ENCODE peak calls at places on chromosomes 2 and 18, in ten cellular contexts. H is coronary artery, L is pancreas, U is lower lobe of right lung, C is HFFc6, Q is nephron progenitor cell, J is GM13977, P is upper lobe of right lung, V is tibial artery, W is spleen. I is an unnamed sample.

GRCh38 chr2:66553370-66553769 is 118.4 kb downstream of the MEIS1 start:
- DNase-seq in W (no peak), P (peak), V (peak), J (no peak), C (no peak), H (no peak), L (peak), Q (no peak), U (peak), I (no peak)

GRCh38 chr2:101162561-101163330 is 11.6 kb upstream of the TBC1D8 start:
- DNase-seq in P (no peak), J (no peak), H (no peak), V (no peak), W (no peak), U (no peak), C (no peak), Q (peak), L (no peak), I (no peak)

GRCh38 chr2:25050128-25050527 is 8.3 kb downstream of the EFR3B start:
- DNase-seq in U (peak), P (no peak), L (no peak), V (no peak), Q (no peak), H (no peak), C (no peak), W (no peak), J (peak), I (no peak)

GRCh38 chr2:159595410-159596046 is 20.8 kb downstream of the BAZ2B start:
- DNase-seq in J (no peak), Q (no peak), H (no peak), L (no peak), U (no peak), P (no peak), W (no peak), C (peak), V (no peak), I (no peak)

GRCh38 chr2:974054-974453 is 23.4 kb downstream of the SNTG2 start:
- DNase-seq in J (no peak), Q (no peak), W (peak), V (no peak), H (no peak), U (no peak), C (no peak), P (no peak), L (no peak), I (no peak)

GRCh38 chr2:203759692-203760365 is 53.4 kb downstream of the CD28 start:
- DNase-seq in U (no peak), H (no peak), V (no peak), J (no peak), W (no peak), L (no peak), P (no peak), Q (no peak), C (peak), I (no peak)

GRCh38 chr2:18701981-18702380 is 112.6 kb upstream of the NT5C1B start:
- DNase-seq in J (no peak), C (peak), W (no peak), L (no peak), H (no peak), U (no peak), Q (no peak), P (no peak), V (no peak), I (no peak)

GRCh38 chr2:15201009-15201408 is 360.1 kb downstream of the NBAS start:
- DNase-seq in H (no peak), U (no peak), C (no peak), P (no peak), Q (no peak), J (no peak), L (no peak), W (no peak), V (no peak), I (no peak)

GRCh38 chr2:188282907-188283306 is 8.8 kb upstream of the GULP1 start:
- DNase-seq in V (no peak), P (no peak), W (no peak), J (no peak), C (no peak), Q (no peak), L (no peak), H (no peak), U (no peak), I (no peak)

GRCh38 chr18:49886891-49887764 is 73.8 kb upstream of the ACAA2 start:
- DNase-seq in L (no peak), W (no peak), J (no peak), H (peak), V (no peak), Q (no peak), U (no peak), C (no peak), P (peak), I (no peak)

GRCh38 chr2:173716458-173717052 is 248.6 kb downstream of the SP3 start:
- DNase-seq in Q (no peak), V (no peak), W (no peak), C (no peak), H (no peak), P (no peak), J (no peak), U (no peak), L (no peak), I (no peak)

GRCh38 chr2:113192459-113193100 is 18.8 kb downstream of the PSD4 start:
- DNase-seq in L (no peak), H (no peak), P (no peak), Q (no peak), W (no peak), C (no peak), U (no peak), J (no peak), V (no peak), I (no peak)

DNA sequence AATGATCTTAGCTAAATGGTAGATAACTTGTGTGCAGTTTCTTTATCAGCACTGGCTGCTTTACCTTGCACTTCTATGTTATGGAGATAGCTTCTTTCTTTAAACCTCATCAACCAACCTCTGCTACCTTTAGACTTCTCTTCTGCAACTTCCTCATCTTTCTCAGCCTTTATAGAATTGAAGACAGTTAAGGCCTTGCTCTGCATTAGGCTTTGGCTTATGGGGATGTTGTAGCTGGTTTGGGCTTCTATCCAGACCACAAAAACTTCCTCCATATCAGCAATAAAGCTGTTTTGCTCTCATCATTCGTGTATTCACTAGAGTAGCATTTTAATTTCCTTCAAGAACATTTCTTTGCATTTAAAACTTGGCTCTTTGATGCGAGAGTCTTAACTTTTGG is 123.7 kb downstream of the PIK3C3 start:
- DNase-seq in P (no peak), U (no peak), C (no peak), Q (no peak), J (no peak), H (no peak), W (no peak), L (no peak), V (no peak), I (no peak)
- TF ChIP-seq CTCF in P (no peak), U (no peak), C (no peak), Q (no peak), J (no peak), H (no peak), W (no peak), L (no peak), V (no peak), I (no peak)

GRCh38 chr2:136935119-136935518 is 169.8 kb downstream of the THSD7B start:
- DNase-seq in H (no peak), P (no peak), W (no peak), J (no peak), U (no peak), L (no peak), V (no peak), Q (no peak), C (no peak), I (no peak)

GRCh38 chr2:136929531-136929930 is 164.2 kb downstream of the THSD7B start:
- DNase-seq in V (no peak), L (no peak), U (no peak), W (no peak), J (no peak), H (no peak), P (no peak), Q (no peak), C (no peak), I (no peak)

GRCh38 chr2:136927156-136927555 is 161.8 kb downstream of the THSD7B start:
- DNase-seq in V (no peak), L (no peak), J (no peak), W (no peak), U (no peak), C (no peak), P (no peak), Q (no peak), H (no peak), I (no peak)

GRCh38 chr2:136932700-136933099 is 167.4 kb downstream of the THSD7B start:
- DNase-seq in H (no peak), V (no peak), J (peak), W (no peak), P (no peak), Q (peak), U (no peak), L (no peak), C (peak), I (no peak)
- TF ChIP-seq CTCF in H (no peak), V (no peak), J (peak), W (no peak), P (peak), Q (peak), U (peak), L (no peak), C (peak), I (peak)

DNA sequence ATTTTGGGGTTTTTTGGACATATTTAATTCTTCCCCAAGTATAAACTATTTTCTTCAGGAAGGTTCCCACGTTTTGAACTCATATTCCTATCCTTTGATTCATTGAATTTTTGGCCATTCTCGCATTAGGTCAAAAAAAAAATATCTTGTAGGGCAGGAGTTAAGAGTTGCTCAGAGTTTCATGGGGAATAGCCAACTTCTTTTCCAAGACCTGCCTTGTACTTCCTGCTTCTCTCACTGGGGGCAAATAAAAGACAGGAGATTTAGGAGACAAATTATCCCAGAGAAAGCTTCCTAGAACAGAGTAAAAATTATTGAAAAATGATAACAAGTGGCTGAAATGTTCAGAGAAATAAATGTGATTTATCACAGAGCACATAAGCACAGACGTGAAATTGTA is 55.2 kb upstream of the BCL11A start:
- DNase-seq in Q (no peak), L (no peak), H (no peak), P (no peak), J (no peak), C (peak), U (no peak), V (no peak), W (no peak), I (no peak)
- TF ChIP-seq CTCF in Q (no peak), L (no peak), H (no peak), P (no peak), J (no peak), C (no peak), U (no peak), V (no peak), W (no peak), I (no peak)

DNA sequence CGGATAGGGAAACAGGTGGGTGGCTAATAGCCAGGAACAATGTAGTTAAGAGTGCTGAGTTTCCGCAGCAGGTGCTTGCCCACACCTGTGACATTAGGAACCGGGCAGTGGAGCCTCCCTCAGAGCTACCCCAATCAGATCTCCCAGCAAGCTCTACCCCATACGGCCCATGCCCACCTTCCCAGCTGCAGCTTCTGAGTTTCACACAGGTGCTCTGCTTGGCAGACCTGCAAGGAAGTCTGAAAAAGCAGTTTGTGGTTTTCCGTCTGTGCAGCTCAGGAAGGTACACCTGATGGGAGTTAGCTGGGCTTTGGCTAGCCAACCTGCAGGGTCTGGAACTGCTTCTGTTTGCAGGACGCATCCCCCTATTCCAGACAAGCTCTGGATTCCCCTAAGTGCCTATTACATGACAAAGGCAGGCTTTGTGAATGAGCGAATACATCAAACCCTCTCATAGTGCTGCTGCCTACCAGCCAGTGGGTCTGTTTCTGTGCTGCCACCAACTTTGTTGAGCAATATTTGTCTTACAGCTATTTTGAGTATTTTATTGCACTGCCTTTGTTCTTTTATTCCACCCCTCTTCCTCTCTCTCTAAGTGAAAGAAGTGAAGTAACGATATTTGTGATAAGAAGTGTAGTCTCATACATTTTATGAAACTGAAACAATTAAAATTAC is 24.7 kb upstream of the CEP68 start:
- DNase-seq in W (peak), L (peak), C (no peak), U (no peak), P (no peak), Q (no peak), V (no peak), H (no peak), J (no peak), I (no peak)
- TF ChIP-seq CTCF in W (no peak), L (no peak), C (no peak), U (no peak), P (no peak), Q (no peak), V (no peak), H (no peak), J (no peak), I (no peak)

GRCh38 chr2:86522711-86523110 is 40.5 kb downstream of the CHMP3 start:
- DNase-seq in C (no peak), W (no peak), L (no peak), P (no peak), U (no peak), J (no peak), Q (no peak), V (no peak), H (no peak), I (no peak)

GRCh38 chr2:86518498-86518897 is 44.7 kb downstream of the CHMP3 start:
- DNase-seq in L (no peak), U (no peak), V (no peak), H (no peak), W (no peak), P (no peak), J (no peak), Q (no peak), C (peak), I (no peak)

GRCh38 chr2:86521922-86522321 is 41.3 kb downstream of the CHMP3 start:
- DNase-seq in W (no peak), P (no peak), U (no peak), H (no peak), C (no peak), V (no peak), L (no peak), J (no peak), Q (no peak), I (no peak)

GRCh38 chr2:86519349-86519748 is 43.9 kb downstream of the CHMP3 start:
- DNase-seq in J (no peak), W (no peak), H (no peak), P (no peak), U (no peak), C (no peak), L (no peak), Q (no peak), V (no peak), I (no peak)

DNA sequence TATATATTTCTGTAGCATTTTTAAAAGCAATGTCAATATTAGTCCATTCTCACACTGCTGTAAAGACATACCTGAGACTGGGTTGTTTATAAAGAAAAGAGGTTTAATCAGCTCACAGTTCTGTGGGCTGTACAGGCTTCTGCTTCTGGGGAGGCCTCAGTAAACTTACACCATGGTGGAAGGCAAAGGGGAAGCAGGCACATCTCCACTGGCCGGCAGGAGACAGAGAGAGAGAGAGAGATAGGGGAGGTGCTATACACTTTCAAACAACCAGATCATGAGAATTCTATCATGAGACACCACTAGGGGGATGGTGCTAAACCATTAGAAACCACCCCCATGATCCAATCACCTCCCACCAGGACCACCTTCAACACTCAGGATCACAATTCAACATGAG is 43.1 kb downstream of the CHMP3 start:
- DNase-seq in C (no peak), H (no peak), U (no peak), J (no peak), P (no peak), W (no peak), V (no peak), Q (no peak), L (no peak), I (no peak)
- TF ChIP-seq CTCF in C (peak), H (no peak), U (no peak), J (no peak), P (no peak), W (no peak), V (no peak), Q (no peak), L (no peak), I (no peak)

GRCh38 chr2:53422979-53423378 is 344.6 kb upstream of the CHAC2 start:
- DNase-seq in C (peak), H (no peak), V (no peak), J (peak), U (no peak), L (peak), W (no peak), P (no peak), Q (peak), I (no peak)
- TF ChIP-seq CTCF in C (peak), H (no peak), V (peak), J (peak), U (peak), L (no peak), W (no peak), P (peak), Q (peak), I (peak)